ENCODE peak calls at places on chromosome 9, in six cellular contexts. R is choroid plexus epithelial cell, L is WERI-Rb-1, H is uterus, S is PC-3, Y is HFFc6. K is an unnamed sample.

GRCh38 chr9:35664531-35665470 is at the start of gene ARHGEF39:
- DNase-seq in R (peak; percentile 64), Y (peak; percentile 71), S (peak; percentile 81), L (peak; percentile 89), H (peak; percentile 81), K (peak; percentile 80)

GRCh38 chr9:6944896-6945295 is 187.1 kb downstream of the KDM4C start:
- DNase-seq in L (no peak), S (peak; percentile 79), Y (peak; percentile 59), R (peak; percentile 70), H (no peak), K (no peak)

GRCh38 chr9:107737987-107738743 is 248.6 kb upstream of the KLF4 start:
- DNase-seq in R (peak; percentile 68), H (peak; percentile 81), L (no peak), S (peak; percentile 56), Y (peak; percentile 70), K (no peak)

GRCh38 chr9:74762950-74763349 is 124.8 kb downstream of the TRPM6 start:
- DNase-seq in S (no peak), R (no peak), H (no peak), Y (no peak), L (no peak), K (no peak)

GRCh38 chr9:73565833-73566465 is 414.3 kb downstream of the ANXA1 start:
- DNase-seq in Y (no peak), S (peak; percentile 14), L (peak; percentile 69), H (no peak), R (peak; percentile 91), K (peak; percentile 3)

GRCh38 chr9:114047717-114048116 is 30.4 kb downstream of the AMBP start:
- DNase-seq in H (no peak), Y (no peak), R (peak; percentile 43), L (peak; percentile 70), S (peak; percentile 22), K (no peak)

GRCh38 chr9:104775574-104775936 is 11.6 kb downstream of the NIPSNAP3B start:
- DNase-seq in L (no peak), Y (no peak), S (no peak), R (no peak), H (no peak), K (no peak)

GRCh38 chr9:134591082-134591571 is 50.5 kb upstream of the COL5A1 start:
- DNase-seq in Y (no peak), S (no peak), H (no peak), R (peak; percentile 53), L (peak; percentile 53), K (no peak)

GRCh38 chr9:100549048-100549447 is 28.8 kb upstream of the CAVIN4 start:
- DNase-seq in S (no peak), R (no peak), L (no peak), Y (no peak), H (no peak), K (no peak)

GRCh38 chr9:33082538-33083326 is 6.3 kb upstream of the SMU1 start:
- DNase-seq in S (no peak), Y (no peak), H (no peak), R (no peak), L (no peak), K (peak; percentile 39)

GRCh38 chr9:108083160-108083559 is 593.6 kb upstream of the KLF4 start:
- DNase-seq in L (no peak), Y (no peak), R (no peak), S (no peak), H (no peak), K (no peak)

GRCh38 chr9:130446111-130446861 is 1.5 kb downstream of the ASS1 start:
- DNase-seq in H (peak; percentile 97), L (peak; percentile 80), S (peak; percentile 52), R (peak; percentile 94), Y (peak; percentile 82), K (peak; percentile 26)

GRCh38 chr9:128103589-128103962 is 24.0 kb downstream of the PTGES2 start:
- DNase-seq in R (no peak), S (no peak), L (peak; percentile 56), H (no peak), Y (no peak), K (peak; percentile 68)
- TF ChIP-seq CTCF in R (peak; percentile 43), S (peak; percentile 51), L (peak; percentile 70), H (no peak), Y (peak; percentile 58), K (peak; percentile 53)

DNA sequence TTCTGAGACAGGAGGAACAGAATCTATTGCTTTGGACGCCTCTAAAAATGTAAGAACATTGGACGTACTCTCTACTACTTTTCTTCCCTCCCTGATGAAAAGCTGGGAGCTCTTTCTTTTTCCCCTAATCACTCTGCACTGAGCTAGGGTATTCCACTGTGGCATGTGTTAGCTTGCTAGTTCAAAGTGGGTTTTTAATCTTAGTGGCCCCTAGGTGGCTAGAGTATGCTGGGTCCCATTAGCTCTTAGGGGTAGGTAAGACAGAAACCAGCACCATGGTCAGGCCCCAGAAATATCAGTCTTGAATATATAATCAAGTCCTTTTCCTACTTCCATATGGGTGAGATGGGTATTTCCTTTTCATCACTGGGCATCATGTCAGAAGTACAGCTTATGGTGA is 945.2 kb upstream of the PTPRD start:
- DNase-seq in S (no peak), Y (no peak), R (no peak), H (no peak), L (no peak), K (no peak)
- TF ChIP-seq CTCF in S (no peak), Y (no peak), R (no peak), H (no peak), L (no peak), K (no peak)

DNA sequence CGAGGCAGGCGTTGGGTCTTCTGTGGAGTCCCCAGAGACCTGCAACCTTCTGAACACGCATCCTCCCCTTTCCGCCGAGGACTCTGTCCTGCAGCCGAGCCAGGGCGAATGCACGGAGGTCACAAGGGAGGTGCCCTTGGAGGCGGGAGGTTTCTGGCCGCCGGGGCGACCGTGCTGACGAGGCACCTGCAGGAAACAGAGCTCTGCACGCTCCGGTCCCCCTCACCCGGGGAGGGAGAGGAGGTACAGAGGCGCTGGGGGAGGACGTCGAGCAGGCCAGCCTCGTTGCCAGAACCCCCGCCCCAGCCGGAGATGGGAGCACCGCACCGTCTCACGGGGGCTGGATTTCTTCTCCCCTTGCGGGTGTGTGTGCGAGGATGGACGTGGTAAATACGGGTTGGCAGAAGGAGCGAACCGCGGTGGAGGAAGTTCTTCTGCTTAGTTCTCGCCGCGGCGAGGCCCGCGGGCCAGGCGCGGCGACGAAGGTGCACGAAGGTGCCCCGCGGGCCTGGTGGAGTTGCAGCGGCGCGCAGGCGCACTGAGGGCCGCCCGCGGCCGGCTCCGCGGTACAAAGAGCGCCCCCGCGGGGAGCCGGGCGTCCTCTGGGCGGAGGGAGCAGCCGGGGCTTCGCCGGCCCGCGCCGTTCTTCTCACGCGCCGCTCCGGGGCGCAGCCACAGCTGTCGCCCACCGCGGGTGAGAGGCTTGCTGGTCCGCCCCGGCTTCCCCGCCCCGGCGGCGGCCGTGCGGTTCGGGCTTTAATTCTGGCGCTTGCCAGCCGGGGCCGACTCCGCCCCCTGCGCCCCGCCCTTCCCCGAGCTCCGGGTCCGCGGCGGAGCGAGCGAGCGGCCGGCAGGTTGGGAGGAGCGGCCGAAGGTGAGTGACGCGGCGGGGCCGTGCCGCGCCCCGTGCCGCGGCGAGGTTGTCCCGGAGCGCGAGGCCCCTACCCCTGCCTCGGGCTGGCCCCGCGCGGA is 289.5 kb downstream of the DOCK8 start:
- DNase-seq in S (peak; percentile 76), Y (no peak), H (peak; percentile 77), L (peak; percentile 84), R (peak; percentile 42), K (peak; percentile 70)
- TF ChIP-seq CTCF in S (peak; percentile 32), Y (peak; percentile 42), H (peak; percentile 35), L (peak; percentile 48), R (peak; percentile 8), K (no peak)

GRCh38 chr9:132443951-132444615 is 34.1 kb downstream of the CFAP77 start:
- DNase-seq in L (no peak), S (no peak), Y (no peak), H (no peak), R (no peak), K (no peak)

GRCh38 chr9:132451276-132451675 is 41.3 kb downstream of the CFAP77 start:
- DNase-seq in H (no peak), Y (no peak), L (no peak), S (no peak), R (no peak), K (peak; percentile 84)

GRCh38 chr9:132446887-132447286 is 36.9 kb downstream of the CFAP77 start:
- DNase-seq in L (no peak), S (no peak), R (no peak), H (no peak), Y (no peak), K (no peak)

GRCh38 chr9:132447346-132447745 is 37.3 kb downstream of the CFAP77 start:
- DNase-seq in Y (no peak), L (peak; percentile 35), S (no peak), H (no peak), R (peak; percentile 1), K (no peak)
- TF ChIP-seq CTCF in Y (peak; percentile 34), L (peak; percentile 51), S (no peak), H (no peak), R (peak; percentile 21), K (no peak)

DNA sequence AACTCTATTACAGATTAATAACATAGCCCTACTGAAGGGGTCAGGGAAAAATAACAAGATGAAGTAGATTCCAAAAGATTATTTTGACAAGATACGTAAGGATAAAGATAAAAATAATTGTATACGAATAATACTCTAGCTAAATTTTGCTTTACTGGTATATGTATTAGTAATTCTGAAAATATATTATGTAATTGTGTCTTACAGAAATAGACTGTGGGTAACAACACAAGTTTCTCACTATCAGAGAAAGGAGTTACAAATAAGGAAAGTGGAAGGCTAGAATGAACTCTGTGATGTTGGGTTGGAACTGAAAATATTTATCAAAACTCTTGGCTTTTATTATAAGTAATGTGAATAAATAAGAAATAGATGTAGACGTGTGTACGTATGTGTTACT is 26.6 kb upstream of the TUSC1 start:
- DNase-seq in R (no peak), S (no peak), L (no peak), H (no peak), Y (no peak), K (no peak)
- TF ChIP-seq CTCF in R (no peak), S (no peak), L (no peak), H (no peak), Y (no peak), K (no peak)

DNA sequence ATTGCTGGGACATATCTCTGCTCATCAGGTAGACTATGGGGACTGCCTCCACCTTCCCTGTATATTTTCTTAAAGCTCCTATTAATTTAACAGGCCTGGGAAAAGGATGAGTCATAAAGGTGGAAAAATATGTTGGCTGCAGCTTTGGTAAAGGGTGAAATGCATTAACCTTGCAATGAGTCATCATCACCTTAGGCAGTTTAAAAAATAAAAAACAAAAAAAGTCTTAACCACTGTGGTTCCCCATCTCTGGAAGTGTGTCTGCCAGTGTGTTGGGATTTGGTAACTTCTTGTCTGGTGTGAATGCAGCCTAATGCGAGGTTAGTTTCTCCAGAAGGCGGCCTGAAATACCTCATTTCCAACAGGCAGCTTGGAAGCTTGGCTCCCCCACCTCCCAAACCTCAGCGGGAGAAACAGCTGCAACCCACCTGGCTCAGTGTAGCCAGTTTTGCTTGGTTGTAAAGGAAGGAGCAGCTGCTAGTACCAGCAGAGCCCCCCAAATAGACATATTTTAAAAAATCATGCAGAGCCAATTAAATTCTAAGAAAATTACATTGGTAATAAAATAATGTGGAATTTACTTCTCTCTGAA is 265.4 kb upstream of the GAS1 start:
- DNase-seq in R (peak; percentile 52), Y (peak; percentile 9), L (no peak), S (peak; percentile 53), H (no peak), K (no peak)
- TF ChIP-seq CTCF in R (no peak), Y (no peak), L (no peak), S (no peak), H (no peak), K (no peak)

GRCh38 chr9:91900057-91900816 is 49.8 kb downstream of the ROR2 start:
- DNase-seq in S (no peak), Y (no peak), R (peak; percentile 38), H (no peak), L (peak; percentile 94), K (no peak)
- TF ChIP-seq CTCF in S (no peak), Y (no peak), R (peak; percentile 9), H (no peak), L (no peak), K (no peak)

K was measured in activated CD8-positive, alpha-beta T cell treated with anti-CD3 and anti-CD28 coated beads for 36 hours.